ENCODE peak calls at places on chromosomes 7 and 10, in nine cellular contexts. M is choroid plexus epithelial cell; Q is stimulated activated CD4-positive, alpha-beta T cell treated with anti-CD3 and anti-CD28 coated beads, Interleukin-1b, Interleukin-23, amount 100 ng/mL, for 4 hours; W is NAMALWA; Y is activated T-cell treated with anti-CD3 and anti-CD28 coated beads for 1 hour; R is EH; U is endothelial cell; T is T-cell; F is CD4-positive, CD25-positive, alpha-beta regulatory T cell. S is an unnamed sample.

GRCh38 chr10:73886085-73886529 is 11.8 kb upstream of the CAMK2G start:
- DNase-seq in M (peak), Q (peak), W (peak), Y (peak), R (peak), U (peak), T (peak), F (peak), S (peak)

GRCh38 chr7:80611779-80612178 is 26.7 kb upstream of the CD36 start:
- DNase-seq in M (peak), Q (no peak), W (no peak), Y (no peak), R (peak), U (no peak), T (no peak), F (no peak), S (no peak)

GRCh38 chr10:68597407-68597806 is 37.3 kb downstream of the TET1 start:
- DNase-seq in M (no peak), Q (no peak), W (no peak), Y (no peak), R (no peak), U (no peak), T (no peak), F (no peak), S (no peak)

GRCh38 chr10:71735709-71736569 is 16.4 kb upstream of the C10orf105 start:
- DNase-seq in M (no peak), Q (peak), W (no peak), Y (no peak), R (no peak), U (no peak), T (peak), F (peak), S (no peak)

GRCh38 chr7:150408393-150409299 is 29.5 kb downstream of the ZNF775 start:
- DNase-seq in M (no peak), Q (no peak), W (peak), Y (no peak), R (no peak), U (no peak), T (no peak), F (no peak), S (no peak)

GRCh38 chr7:95157381-95157780 is 167.0 kb downstream of the PON1 start:
- DNase-seq in M (no peak), Q (no peak), W (no peak), Y (no peak), R (no peak), U (no peak), T (no peak), F (no peak), S (no peak)

GRCh38 chr7:77679608-77680007 is 16.7 kb upstream of the RSBN1L start:
- DNase-seq in M (no peak), Q (no peak), W (no peak), Y (no peak), R (no peak), U (no peak), T (no peak), F (no peak), S (no peak)

GRCh38 chr7:128812514-128813168 is 17.6 kb upstream of the FLNC start:
- DNase-seq in M (peak), Q (no peak), W (no peak), Y (no peak), R (peak), U (no peak), T (no peak), F (no peak), S (peak)

GRCh38 chr7:46725838-46726237 is 804.8 kb upstream of the IGFBP3 start:
- DNase-seq in M (peak), Q (no peak), W (no peak), Y (no peak), R (peak), U (no peak), T (no peak), F (no peak), S (no peak)

GRCh38 chr10:100873825-100874326 is 38.9 kb upstream of the SLF2 start:
- DNase-seq in M (no peak), Q (no peak), W (no peak), Y (no peak), R (no peak), U (no peak), T (no peak), F (no peak), S (no peak)

GRCh38 chr10:15453921-15454320 is 82.8 kb upstream of the FAM171A1 start:
- DNase-seq in M (no peak), Q (no peak), W (no peak), Y (no peak), R (no peak), U (no peak), T (no peak), F (no peak), S (no peak)

GRCh38 chr7:95646350-95646749 is 50.0 kb upstream of the PDK4 start:
- DNase-seq in M (no peak), Q (no peak), W (no peak), Y (no peak), R (no peak), U (no peak), T (no peak), F (no peak), S (no peak)

GRCh38 chr7:1235501-1236131 is 2.9 kb downstream of the UNCX start:
- DNase-seq in M (no peak), Q (no peak), W (no peak), Y (no peak), R (no peak), U (no peak), T (no peak), F (no peak), S (no peak)

GRCh38 chr10:76150139-76150885 is 718.9 kb downstream of the LRMDA start:
- DNase-seq in M (peak), Q (no peak), W (no peak), Y (no peak), R (peak), U (no peak), T (no peak), F (no peak), S (no peak)

GRCh38 chr7:152883858-152884257 is 124.3 kb downstream of the ACTR3B start:
- DNase-seq in M (no peak), Q (no peak), W (no peak), Y (no peak), R (no peak), U (no peak), T (no peak), F (no peak), S (no peak)

GRCh38 chr7:7190142-7190541 is 7.8 kb downstream of the C1GALT1 start:
- DNase-seq in M (peak), Q (no peak), W (no peak), Y (no peak), R (peak), U (no peak), T (no peak), F (no peak), S (no peak)

GRCh38 chr10:102657451-102657850 is 13.2 kb downstream of the TRIM8 start:
- DNase-seq in M (no peak), Q (no peak), W (no peak), Y (no peak), R (no peak), U (no peak), T (no peak), F (no peak), S (no peak)